ENCODE peak calls at places on chromosomes 6 and 20, in four cellular contexts. G is heart left ventricle, H is GM12891, C is lower leg skin. E is an unnamed sample.

GRCh38 chr6:10534418-10534760 is 13.2 kb downstream of the GCNT2 start:
- DNase-seq in H (no peak), G (no peak), C (no peak), E (no peak)

GRCh38 chr6:111880181-111880944 is 7.1 kb upstream of the FYN start:
- DNase-seq in C (no peak), H (no peak), G (no peak), E (no peak)

GRCh38 chr6:163533443-163533842 is 118.9 kb downstream of the QKI start:
- DNase-seq in H (no peak), G (no peak), C (no peak), E (no peak)

GRCh38 chr6:159074120-159074684 is 29.4 kb upstream of the TAGAP start:
- DNase-seq in G (no peak), H (no peak), C (no peak), E (peak; percentile 34)

GRCh38 chr6:27785297-27785696 is 126.9 kb downstream of the OR2B2 start:
- DNase-seq in G (no peak), C (no peak), H (no peak), E (no peak)

GRCh38 chr6:7414811-7415210 is 25.2 kb downstream of the RIOK1 start:
- DNase-seq in C (no peak), G (no peak), H (no peak), E (no peak)

GRCh38 chr6:23175391-23175790 is 606.0 kb downstream of the HDGFL1 start:
- DNase-seq in H (no peak), C (no peak), G (no peak), E (no peak)

GRCh38 chr20:49647509-49647908 is 66.2 kb downstream of the B4GALT5 start:
- DNase-seq in C (no peak), G (no peak), H (no peak), E (no peak)

GRCh38 chr20:50405235-50405914 is 104.8 kb upstream of the PTPN1 start:
- DNase-seq in C (no peak), G (no peak), H (no peak), E (no peak)

GRCh38 chr6:25423358-25423757 is 144.2 kb downstream of the CARMIL1 start:
- DNase-seq in H (no peak), G (no peak), C (no peak), E (no peak)

GRCh38 chr6:32239462-32239861 is 15.6 kb upstream of the NOTCH4 start:
- DNase-seq in H (no peak), G (no peak), C (no peak), E (no peak)

GRCh38 chr6:157184202-157185015 is 138.9 kb downstream of the TMEM242 start:
- DNase-seq in H (peak; percentile 41), G (peak; percentile 73), C (peak; percentile 64), E (peak; percentile 51)

DNA sequence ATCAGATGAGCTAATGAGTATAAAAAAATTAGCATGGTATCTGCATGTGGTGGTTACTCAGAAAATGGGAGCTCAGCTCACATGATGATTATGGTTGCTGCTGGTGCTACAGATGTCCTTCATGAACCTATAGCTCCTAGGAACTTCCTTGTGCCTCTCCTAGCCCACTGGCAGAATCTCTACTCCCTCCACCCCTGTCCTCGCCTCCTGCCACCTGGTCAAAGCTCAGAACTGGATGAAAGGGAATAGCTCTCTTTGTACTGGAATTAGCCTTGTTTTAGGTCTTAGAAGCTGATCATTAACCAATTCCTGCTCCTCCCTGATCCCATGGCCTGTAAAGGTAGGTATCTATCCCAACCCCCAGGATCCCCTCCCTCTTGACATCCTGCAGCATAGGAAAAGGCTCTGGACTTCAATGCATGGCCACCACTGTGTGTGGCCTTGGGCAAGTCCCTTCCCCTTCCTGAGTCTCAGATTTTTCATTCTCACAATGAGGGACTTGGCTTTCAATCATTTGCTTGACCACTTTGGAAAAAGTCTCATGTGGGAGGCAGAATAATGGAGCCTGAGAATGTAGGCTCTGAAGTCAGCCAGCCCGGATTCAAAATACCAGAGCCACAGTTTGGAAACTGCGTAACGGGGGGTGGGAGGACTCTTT is 43.9 kb downstream of the SLC13A3 start:
- DNase-seq in G (no peak), C (no peak), H (no peak), E (no peak)
- TF ChIP-seq POLR2A in G (no peak), C (no peak), H (no peak), E (no peak)

DNA sequence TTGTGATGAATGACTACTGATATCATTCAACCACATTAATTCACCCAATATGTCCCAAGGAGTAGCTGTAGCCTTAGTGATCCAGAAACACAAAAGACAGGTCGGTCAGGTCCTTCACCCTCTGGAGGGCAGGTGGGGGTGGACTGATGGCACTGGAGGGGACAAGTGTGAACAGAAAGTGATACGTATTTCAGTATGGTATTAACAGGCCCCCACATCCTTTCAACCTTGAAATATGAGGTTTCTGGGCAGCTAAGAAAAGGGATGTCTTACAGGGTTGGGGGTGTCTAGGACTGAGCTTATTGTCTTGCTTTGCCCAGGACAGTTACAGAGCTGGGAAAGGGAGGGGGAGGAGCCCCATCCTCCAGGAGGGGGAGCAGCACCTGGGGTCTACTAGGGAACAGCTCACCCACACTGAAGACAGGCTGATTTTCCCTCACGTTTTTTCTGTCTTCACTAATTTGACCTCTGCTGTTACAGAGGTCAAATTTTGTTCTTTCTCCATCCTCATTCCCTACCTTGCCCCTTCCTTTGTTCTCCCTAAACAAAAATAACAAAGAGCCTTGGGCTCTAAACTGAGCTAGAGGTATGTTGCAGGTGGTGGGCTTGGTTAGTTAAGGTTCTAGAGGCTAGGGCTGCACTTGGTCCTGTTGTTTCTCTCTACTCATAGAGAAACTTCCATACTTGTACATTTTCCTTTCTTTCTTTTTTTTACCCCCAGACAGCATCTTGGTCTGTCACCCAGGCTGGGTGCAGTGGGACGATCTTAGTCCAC is 38.0 kb upstream of the EEF1A1 start:
- DNase-seq in C (no peak), H (no peak), G (no peak), E (no peak)
- TF ChIP-seq POLR2A in C (no peak), H (no peak), G (no peak), E (no peak)

GRCh38 chr6:63634630-63635029 is 972 bp upstream of the PHF3 start:
- DNase-seq in H (no peak), C (no peak), G (no peak), E (no peak)

GRCh38 chr6:63635165-63635562 is 438 bp upstream of the PHF3 start:
- DNase-seq in C (no peak), G (no peak), H (no peak), E (no peak)

GRCh38 chr6:63636516-63636968 is 940 bp downstream of the PHF3 start:
- DNase-seq in H (no peak), C (peak; percentile 65), G (peak; percentile 48), E (no peak)

GRCh38 chr6:63637865-63638445 is 2.4 kb downstream of the PHF3 start:
- DNase-seq in H (no peak), G (no peak), C (no peak), E (no peak)

GRCh38 chr6:63635563-63636515 is at the start of gene PHF3:
- DNase-seq in H (peak; percentile 80), G (peak; percentile 94), C (peak; percentile 78), E (peak; percentile 73)
- TF ChIP-seq POLR2A in H (peak; percentile 50), G (no peak), C (no peak), E (peak; percentile 47)

GRCh38 chr6:125750692-125751333 is 1.4 kb downstream of the HEY2 start:
- DNase-seq in G (no peak), C (no peak), H (no peak), E (no peak)

GRCh38 chr6:125748534-125749111 is 809 bp upstream of the HEY2 start:
- DNase-seq in G (no peak), H (no peak), C (no peak), E (no peak)

GRCh38 chr6:125747589-125748533 is 1.6 kb upstream of the HEY2 start:
- DNase-seq in G (peak; percentile 68), H (no peak), C (no peak), E (no peak)

GRCh38 chr6:125749864-125750691 is 646 bp downstream of the HEY2 start:
- DNase-seq in H (no peak), G (peak; percentile 64), C (no peak), E (no peak)

DNA sequence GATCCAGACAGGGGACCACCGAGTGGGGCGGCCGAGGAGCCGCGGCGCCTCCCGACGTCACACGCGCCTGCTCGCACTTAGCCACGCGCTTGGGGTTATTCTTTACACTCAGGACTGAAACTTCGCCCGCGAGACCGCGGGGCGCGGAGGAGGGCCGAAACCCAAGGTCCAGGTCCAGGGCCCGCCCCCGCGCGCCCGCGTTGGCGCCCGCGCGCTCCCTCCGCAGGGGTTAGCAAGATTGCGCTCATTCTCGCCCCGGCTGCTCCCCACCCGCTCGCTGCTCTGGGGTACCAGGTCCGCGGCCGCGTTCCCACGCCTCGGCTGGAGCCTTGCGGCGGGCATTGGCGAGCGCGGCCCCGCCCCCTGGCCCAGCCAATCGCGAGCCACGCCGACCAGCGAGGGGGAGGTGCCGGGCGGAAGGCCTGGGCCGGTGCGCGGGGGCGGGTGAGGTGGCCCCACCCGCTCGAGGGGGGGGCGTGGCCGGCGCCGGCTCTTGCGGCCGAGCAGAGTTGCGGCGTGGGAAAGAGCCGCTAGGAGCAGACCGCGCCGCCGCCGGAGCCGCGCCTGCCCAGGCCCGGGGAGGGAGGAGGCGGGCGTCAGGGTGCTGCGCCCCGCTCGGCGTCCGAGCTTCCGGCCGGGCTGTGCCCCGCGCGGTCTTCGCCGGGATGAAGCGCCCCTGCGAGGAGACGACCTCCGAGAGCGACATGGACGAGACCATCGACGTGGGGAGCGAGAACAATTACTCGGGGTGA is at the start of gene HEY2:
- DNase-seq in H (peak; percentile 86), C (peak; percentile 81), G (peak; percentile 97), E (peak; percentile 78)
- TF ChIP-seq POLR2A in H (no peak), C (no peak), G (peak; percentile 84), E (no peak)

GRCh38 chr6:403659-404655 is 12.4 kb downstream of the IRF4 start:
- DNase-seq in C (no peak), G (no peak), H (no peak), E (no peak)
- TF ChIP-seq POLR2A in C (no peak), G (no peak), H (peak; percentile 81), E (no peak)

E was measured in H54.